ENCODE peak calls at places on chromosomes 4 and X, in four cellular contexts. Z is RWPE2, H is suprapubic skin, Y is endodermal cell. A is an unnamed sample.

GRCh38 chr4:42627887-42628646 is 28.8 kb downstream of the ATP8A1 start:
- DNase-seq in H (peak; percentile 60), Y (no peak), Z (no peak), A (peak; percentile 4)

GRCh38 chr4:22019676-22020075 is 71.1 kb upstream of the KCNIP4 start:
- DNase-seq in Y (no peak), H (no peak), Z (no peak), A (peak; percentile 48)

GRCh38 chr4:8157944-8158709 is 486 bp downstream of the ABLIM2 start:
- DNase-seq in Z (no peak), H (no peak), Y (no peak), A (no peak)

GRCh38 chrX:132292753-132293152 is 73.5 kb upstream of the RAP2C start:
- DNase-seq in Y (peak; percentile 58), Z (no peak), H (no peak), A (peak; percentile 71)

GRCh38 chr4:79141530-79141929 is 184.3 kb downstream of the NAA11 start:
- DNase-seq in Y (peak; percentile 90), Z (no peak), H (no peak), A (peak; percentile 16)

GRCh38 chr4:6920174-6920573 is 10.5 kb downstream of the TBC1D14 start:
- DNase-seq in Z (no peak), Y (no peak), H (no peak), A (no peak)

GRCh38 chrX:110671068-110671803 is 124.4 kb downstream of the CHRDL1 start:
- DNase-seq in H (no peak), Y (no peak), Z (no peak), A (no peak)

GRCh38 chr4:123452585-123452984 is 56.0 kb downstream of the SPRY1 start:
- DNase-seq in H (no peak), Z (peak; percentile 68), Y (no peak), A (peak; percentile 59)

GRCh38 chrX:75911716-75912115 is 126.7 kb upstream of the MAGEE2 start:
- DNase-seq in Y (no peak), H (no peak), Z (no peak), A (no peak)

GRCh38 chr4:63563288-63564014 is 845.8 kb downstream of the TECRL start:
- DNase-seq in Y (peak; percentile 68), Z (no peak), H (no peak), A (no peak)

GRCh38 chrX:78452356-78452755 is 124.9 kb upstream of the CYSLTR1 start:
- DNase-seq in Y (no peak), Z (no peak), H (no peak), A (peak; percentile 11)

DNA sequence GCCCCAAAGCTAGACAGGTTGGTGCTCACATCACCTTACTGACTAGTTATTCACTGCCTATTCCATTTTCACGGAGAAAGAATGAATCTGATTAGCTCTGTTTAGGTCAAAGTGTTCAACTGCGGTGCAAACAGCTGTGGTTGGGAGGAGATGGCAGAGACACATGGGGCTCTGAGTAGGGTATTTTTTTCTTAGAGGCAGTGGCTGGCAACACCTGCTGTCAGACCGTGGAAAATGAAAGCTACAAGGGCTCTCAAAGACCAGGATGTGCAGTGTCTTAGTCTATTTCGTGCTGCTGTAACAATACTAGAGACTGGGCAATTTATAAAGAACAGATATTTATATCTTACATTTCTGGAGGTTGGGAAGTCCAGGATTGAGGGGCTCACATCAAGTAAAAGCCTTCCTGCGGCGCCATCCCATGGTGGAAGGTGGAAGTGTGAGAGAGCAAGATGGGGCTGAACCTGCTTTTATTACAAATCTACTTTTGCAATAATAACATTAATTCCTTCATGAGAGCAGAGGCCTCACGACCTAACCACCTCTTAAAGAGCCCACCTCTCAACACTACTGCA is 10.6 kb downstream of the NYX start:
- DNase-seq in H (no peak), Y (peak; percentile 78), Z (no peak), A (no peak)
- TF ChIP-seq CTCF in H (no peak), Y (peak; percentile 61), Z (no peak), A (peak; percentile 30)

DNA sequence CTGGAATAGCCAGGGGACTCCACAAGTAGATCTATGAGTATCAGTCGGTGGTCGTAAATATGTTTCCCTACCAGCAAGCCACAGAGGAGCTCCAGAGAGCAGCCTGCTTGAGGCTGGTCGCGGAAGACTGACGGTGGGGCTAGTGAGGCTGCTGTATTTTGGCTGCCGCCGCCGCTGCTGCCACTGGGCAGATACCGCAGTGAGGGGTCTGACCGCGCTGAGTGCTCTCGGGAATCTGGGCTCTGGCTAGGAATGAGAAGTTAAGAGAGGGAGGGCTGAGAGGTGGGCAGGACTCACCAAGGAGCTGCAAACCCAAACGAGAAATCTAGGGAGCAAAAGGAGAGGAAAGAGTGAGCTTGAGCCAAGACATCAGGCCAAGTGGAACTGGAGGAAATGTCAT is at the start of gene EXOC1L:
- DNase-seq in H (no peak), Z (no peak), Y (peak; percentile 95), A (peak; percentile 8)
- H3K4me3 ChIP-seq in H (peak within 1 kb of the TSS; percentile 30), Z (no peak within 1 kb of the TSS), Y (peak within 1 kb of the TSS; percentile 52), A (peak within 1 kb of the TSS; percentile 36)

GRCh38 chr4:176569301-176569700 is 223.4 kb downstream of the VEGFC start:
- DNase-seq in Y (no peak), H (no peak), Z (no peak), A (peak; percentile 17)
- TF ChIP-seq CTCF in Y (peak; percentile 51), H (no peak), Z (peak; percentile 34), A (peak; percentile 23)

GRCh38 chr4:165439981-165440380 is 61.2 kb downstream of the CPE start:
- DNase-seq in Z (no peak), Y (no peak), H (no peak), A (no peak)
- H3K4me3 ChIP-seq in Z (no peak overlapping the region), Y (no peak overlapping the region), H (no peak overlapping the region), A (no peak overlapping the region)

DNA sequence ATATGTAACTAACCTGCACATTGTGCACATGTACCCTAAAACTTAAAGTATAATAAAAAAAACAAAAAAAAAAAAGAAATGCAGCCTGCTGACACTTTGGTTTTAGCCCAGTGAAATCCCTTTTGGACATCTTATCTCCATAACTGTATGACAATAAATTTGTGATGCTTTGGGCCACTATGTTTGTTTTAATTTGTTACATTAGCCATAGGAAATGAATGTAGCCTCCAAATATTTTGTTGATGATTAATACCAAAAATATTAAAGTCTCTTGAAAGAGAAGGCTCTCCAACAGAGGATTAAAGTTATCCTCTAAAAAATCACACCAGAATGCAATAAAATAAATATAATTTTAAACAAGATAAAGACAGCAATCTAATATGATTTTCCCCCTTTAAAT is 852.7 kb upstream of the SLIT2 start:
- DNase-seq in Y (no peak), Z (no peak), H (no peak), A (peak; percentile 22)
- TF ChIP-seq CTCF in Y (no peak), Z (no peak), H (no peak), A (no peak)

GRCh38 chrX:112714357-112714918 is 34.7 kb upstream of the LHFPL1 start:
- DNase-seq in H (no peak), Z (no peak), Y (no peak), A (no peak)
- H3K4me3 ChIP-seq in H (no peak overlapping the region), Z (no peak overlapping the region), Y (no peak overlapping the region), A (no peak overlapping the region)

GRCh38 chr4:26457412-26457811 is 32.9 kb downstream of the CCKAR start:
- DNase-seq in H (no peak), Y (no peak), Z (no peak), A (no peak)
- TF ChIP-seq CTCF in H (no peak), Y (no peak), Z (no peak), A (no peak)